ENCODE peak calls at places on chromosomes 2 and 18, in ten cellular contexts. K, A, W, E, L, I, T, J, U and M are unnamed samples.
A peak's percentile ranks its signal among the peaks of the same experiment; 100 is the strongest.

GRCh38 chr2:101111917-101112771 is 39.0 kb downstream of the TBC1D8 start:
- DNase-seq in T (peak; percentile 29), E (peak; percentile 97), J (no peak), L (no peak), I (peak; percentile 45), K (no peak), A (no peak), U (peak; percentile 85), W (no peak), M (no peak)

GRCh38 chr2:203328735-203329549 is 748 bp downstream of the ABI2 start:
- DNase-seq in A (peak; percentile 27), K (no peak), E (peak; percentile 76), T (peak; percentile 32), L (peak; percentile 27), U (peak; percentile 24), I (peak; percentile 66), W (peak; percentile 81), J (no peak), M (peak; percentile 79)

GRCh38 chr2:17035010-17035409 is 369.4 kb upstream of the CYRIA start:
- DNase-seq in J (no peak), A (no peak), U (no peak), I (no peak), E (peak; percentile 55), L (no peak), K (no peak), T (no peak), W (no peak), M (no peak)

GRCh38 chr18:4573735-4574134 is 118.6 kb upstream of the DLGAP1 start:
- DNase-seq in L (no peak), U (no peak), I (no peak), W (no peak), J (no peak), A (no peak), T (no peak), K (no peak), E (no peak), M (no peak)

GRCh38 chr2:166332049-166332448 is 43.7 kb downstream of the SCN9A start:
- DNase-seq in K (no peak), U (no peak), L (no peak), A (no peak), W (no peak), J (no peak), E (no peak), T (no peak), I (no peak), M (no peak)

GRCh38 chr2:100929142-100929541 is 72.9 kb upstream of the RPL31 start:
- DNase-seq in E (no peak), W (no peak), I (peak; percentile 42), T (no peak), K (no peak), L (no peak), A (no peak), U (peak; percentile 4), J (no peak), M (no peak)

GRCh38 chr2:65579506-65580235 is 147.3 kb upstream of the SPRED2 start:
- DNase-seq in W (no peak), U (no peak), L (no peak), T (no peak), I (no peak), E (no peak), J (no peak), A (no peak), K (no peak), M (no peak)

GRCh38 chr2:240502059-240502429 is 55.7 kb downstream of the ANKMY1 start:
- DNase-seq in E (no peak), T (no peak), K (no peak), J (no peak), U (no peak), A (no peak), W (no peak), L (no peak), I (no peak), M (no peak)

GRCh38 chr2:230893881-230894781 is 29.4 kb downstream of the ITM2C start:
- DNase-seq in I (no peak), L (peak; percentile 59), J (no peak), T (no peak), U (no peak), K (no peak), A (no peak), W (peak; percentile 47), E (no peak), M (peak; percentile 67)

GRCh38 chr18:63586431-63586830 is 712 bp upstream of the SERPINB13 start:
- DNase-seq in L (no peak), W (no peak), J (no peak), T (no peak), I (no peak), A (no peak), U (no peak), E (no peak), K (no peak), M (no peak)

GRCh38 chr2:151630372-151630771 is 103.9 kb downstream of the NEB start:
- DNase-seq in K (no peak), E (no peak), U (no peak), L (no peak), A (no peak), I (no peak), J (no peak), W (no peak), T (no peak), M (no peak)

GRCh38 chr2:218229239-218229638 is 12.2 kb downstream of the ARPC2 start:
- DNase-seq in W (peak; percentile 73), T (peak; percentile 62), K (peak; percentile 78), A (no peak), J (peak; percentile 61), I (peak; percentile 17), U (peak; percentile 82), L (peak; percentile 85), E (peak; percentile 87), M (peak; percentile 79)

GRCh38 chr2:44789971-44790721 is 151.4 kb upstream of the SIX3 start:
- DNase-seq in T (no peak), J (no peak), I (no peak), K (no peak), U (no peak), W (no peak), E (no peak), L (no peak), A (no peak), M (no peak)

GRCh38 chr2:229133155-229133772 is 137.8 kb downstream of the PID1 start:
- DNase-seq in W (no peak), K (no peak), J (no peak), U (peak; percentile 70), L (no peak), I (peak; percentile 37), T (peak; percentile 6), E (peak; percentile 65), A (no peak), M (no peak)

GRCh38 chr2:84862006-84862405 is 18.9 kb downstream of the TRABD2A start:
- DNase-seq in W (no peak), U (no peak), E (no peak), J (no peak), I (no peak), T (no peak), L (no peak), A (no peak), K (no peak), M (no peak)

GRCh38 chr2:181120625-181121024 is 140.2 kb downstream of the UBE2E3 start:
- DNase-seq in U (peak; percentile 47), K (no peak), J (peak; percentile 23), T (no peak), W (no peak), E (peak; percentile 19), L (no peak), I (no peak), A (no peak), M (no peak)

GRCh38 chr2:169182573-169182972 is 113.2 kb downstream of the DHRS9 start:
- DNase-seq in A (no peak), W (no peak), K (no peak), J (no peak), T (no peak), L (no peak), I (no peak), U (no peak), E (no peak), M (no peak)

GRCh38 chr18:71028285-71028762 is 739.5 kb downstream of the SOCS6 start:
- DNase-seq in I (no peak), J (no peak), U (no peak), K (no peak), A (no peak), L (no peak), T (no peak), E (no peak), W (no peak), M (no peak)

GRCh38 chr18:27378396-27379094 is 193.4 kb upstream of the CHST9 start:
- DNase-seq in U (peak; percentile 3), E (peak; percentile 1), T (peak; percentile 8), A (no peak), J (no peak), K (no peak), I (no peak), L (no peak), W (peak; percentile 4), M (no peak)

GRCh38 chr2:29463181-29463900 is 348.1 kb downstream of the CLIP4 start:
- DNase-seq in K (no peak), E (peak; percentile 70), I (peak; percentile 27), U (peak; percentile 89), W (no peak), A (no peak), T (peak; percentile 64), J (peak; percentile 73), L (no peak), M (no peak)

GRCh38 chr18:73408434-73408833 is 540.6 kb upstream of the NETO1 start:
- DNase-seq in L (no peak), W (no peak), I (no peak), E (no peak), J (no peak), A (no peak), U (peak; percentile 12), T (peak; percentile 53), K (no peak), M (no peak)

GRCh38 chr2:10220516-10221391 is 82.0 kb upstream of the HPCAL1 start:
- DNase-seq in J (peak; percentile 52), K (no peak), W (no peak), U (peak; percentile 50), I (no peak), L (no peak), E (peak; percentile 81), A (no peak), T (peak; percentile 16), M (no peak)
- TF ChIP-seq CTCF in J (no peak), K (no peak), W (no peak), U (no peak), I (peak; percentile 2), L (peak; percentile 24), E (no peak), A (no peak), T (peak; percentile 17), M (no peak)

GRCh38 chr18:292271-292670 is 24.4 kb upstream of the THOC1 start:
- DNase-seq in I (no peak), K (no peak), L (no peak), A (no peak), U (peak; percentile 19), E (peak; percentile 58), J (no peak), T (peak; percentile 6), W (no peak), M (no peak)
- TF ChIP-seq CTCF in I (peak; percentile 38), K (no peak), L (no peak), A (no peak), U (peak; percentile 36), E (peak; percentile 29), J (peak; percentile 35), T (peak; percentile 58), W (no peak), M (no peak)

GRCh38 chr2:102841107-102841840 is 79.4 kb downstream of the TMEM182 start:
- DNase-seq in U (peak; percentile 48), A (no peak), T (peak; percentile 51), K (peak; percentile 12), L (peak; percentile 53), E (peak; percentile 61), J (no peak), I (peak; percentile 76), W (peak; percentile 44), M (peak; percentile 46)
- TF ChIP-seq CTCF in U (peak; percentile 59), A (no peak), T (peak; percentile 81), K (peak; percentile 66), L (peak; percentile 56), E (peak; percentile 62), J (peak; percentile 61), I (peak; percentile 68), W (peak; percentile 15), M (peak; percentile 23)

GRCh38 chr2:144071461-144071860 is 448.5 kb downstream of the ZEB2 start:
- DNase-seq in A (no peak), E (peak; percentile 85), W (no peak), I (no peak), T (peak; percentile 50), K (no peak), J (no peak), L (no peak), U (peak; percentile 59), M (no peak)
- TF ChIP-seq CTCF in A (no peak), E (peak; percentile 25), W (no peak), I (peak; percentile 51), T (peak; percentile 68), K (no peak), J (no peak), L (no peak), U (peak; percentile 60), M (no peak)